ENCODE peak calls at places on chromosomes 1 and 21, in four cellular contexts. I is effector CD4-positive, alpha-beta T cell; G is cardiac fibroblast; C is stimulated activated CD4-positive, alpha-beta T cell treated with anti-CD3 and anti-CD28 coated beads, Interleukin-4, amount 100 ng/mL, for 1 hour. K is an unnamed sample.

GRCh38 chr1:157431751-157432150 is 120.6 kb downstream of the FCRL5 start:
- DNase-seq in I (no peak), G (peak; percentile 80), C (no peak), K (no peak)

GRCh38 chr1:37318490-37318889 is 155.9 kb upstream of the ZC3H12A start:
- DNase-seq in I (no peak), G (no peak), C (no peak), K (no peak)

GRCh38 chr1:168491527-168492164 is 52.2 kb downstream of the XCL2 start:
- DNase-seq in I (no peak), G (no peak), C (no peak), K (no peak)

GRCh38 chr1:8077120-8077573 is 51.0 kb upstream of the ERRFI1 start:
- DNase-seq in I (no peak), G (peak; percentile 99), C (no peak), K (no peak)

GRCh38 chr1:17183388-17184160 is 21.4 kb upstream of the PADI1 start:
- DNase-seq in I (no peak), G (no peak), C (no peak), K (no peak)

GRCh38 chr1:115838805-115839705 is 1.9 kb downstream of the NHLH2 start:
- DNase-seq in I (no peak), G (no peak), C (no peak), K (no peak)

GRCh38 chr21:17370750-17371325 is 142.0 kb upstream of the CXADR start:
- DNase-seq in I (no peak), G (no peak), C (no peak), K (no peak)

GRCh38 chr1:68313736-68314594 is 81.6 kb upstream of the WLS start:
- DNase-seq in I (no peak), G (peak; percentile 50), C (no peak), K (no peak)

GRCh38 chr1:175128523-175128922 is 60.9 kb downstream of the TNN start:
- DNase-seq in I (no peak), G (no peak), C (no peak), K (no peak)

GRCh38 chr1:58964428-58964827 is 180.6 kb upstream of the JUN start:
- DNase-seq in I (no peak), G (no peak), C (no peak), K (no peak)

GRCh38 chr21:37366488-37367300 is at the start of gene DYRK1A:
- DNase-seq in I (peak; percentile 97), G (peak; percentile 99), C (peak; percentile 98), K (peak; percentile 98)

GRCh38 chr21:45432575-45433255 is 27.8 kb downstream of the COL18A1 start:
- DNase-seq in I (no peak), G (peak; percentile 69), C (no peak), K (no peak)

GRCh38 chr1:25239681-25240541 is 7.3 kb downstream of the RSRP1 start:
- DNase-seq in I (peak; percentile 72), G (peak; percentile 91), C (peak; percentile 84), K (peak; percentile 83)

GRCh38 chr1:215273838-215274516 is 191.4 kb downstream of the KCNK2 start:
- DNase-seq in I (no peak), G (peak; percentile 65), C (no peak), K (no peak)